ENCODE peak calls at places on chromosomes 2 and 18, in nine cellular contexts. E, J, B, S, I, R, D, C and P are unnamed samples.

GRCh38 chr18:31977270-31977872 is 34.4 kb upstream of the TRAPPC8 start:
- DNase-seq in E (no peak), J (no peak), B (peak), S (no peak), I (no peak), R (no peak), D (peak), C (no peak), P (no peak)

GRCh38 chr2:118657451-118657850 is 190.0 kb downstream of the EN1 start:
- DNase-seq in E (no peak), J (no peak), B (no peak), S (no peak), I (no peak), R (no peak), D (no peak), C (no peak), P (no peak)

GRCh38 chr2:197108758-197109157 is 182.3 kb upstream of the PGAP1 start:
- DNase-seq in E (no peak), J (no peak), B (no peak), S (no peak), I (no peak), R (no peak), D (no peak), C (no peak), P (no peak)

GRCh38 chr18:54382076-54382475 is 24.4 kb downstream of the C18orf54 start:
- DNase-seq in E (no peak), J (no peak), B (no peak), S (no peak), I (no peak), R (no peak), D (no peak), C (no peak), P (no peak)

GRCh38 chr2:16650287-16651249 is 15.1 kb downstream of the CYRIA start:
- DNase-seq in E (no peak), J (no peak), B (no peak), S (no peak), I (no peak), R (no peak), D (no peak), C (no peak), P (no peak)

GRCh38 chr2:20491739-20492531 is 45.1 kb downstream of the RHOB start:
- DNase-seq in E (peak), J (no peak), B (no peak), S (no peak), I (no peak), R (no peak), D (no peak), C (no peak), P (no peak)

GRCh38 chr2:53242090-53242489 is 525.5 kb upstream of the CHAC2 start:
- DNase-seq in E (no peak), J (no peak), B (no peak), S (no peak), I (no peak), R (no peak), D (no peak), C (no peak), P (no peak)

GRCh38 chr2:189328451-189329249 is 112.6 kb upstream of the WDR75 start:
- DNase-seq in E (no peak), J (no peak), B (no peak), S (no peak), I (no peak), R (no peak), D (no peak), C (no peak), P (no peak)

GRCh38 chr2:127592761-127593227 is 53.2 kb upstream of the GPR17 start:
- DNase-seq in E (no peak), J (no peak), B (no peak), S (no peak), I (no peak), R (no peak), D (no peak), C (no peak), P (no peak)

GRCh38 chr2:56531668-56532420 is 348.1 kb downstream of the CCDC85A start:
- DNase-seq in E (no peak), J (no peak), B (no peak), S (no peak), I (no peak), R (no peak), D (no peak), C (no peak), P (no peak)

GRCh38 chr2:166154685-166155091 is 26.9 kb upstream of the SCN1A start:
- DNase-seq in E (no peak), J (no peak), B (no peak), S (no peak), I (no peak), R (no peak), D (no peak), C (no peak), P (no peak)

GRCh38 chr2:180910831-180911665 is 69.4 kb upstream of the UBE2E3 start:
- DNase-seq in E (no peak), J (no peak), B (no peak), S (no peak), I (no peak), R (no peak), D (no peak), C (no peak), P (no peak)